ENCODE peak calls at places on chromosomes 11 and 22, in eight cellular contexts. J, Y, P, N, R, W, I and V are unnamed samples.

GRCh38 chr11:70448983-70449567 is 50.7 kb downstream of the CTTN start:
- DNase-seq in J (no peak), Y (no peak), P (no peak), N (no peak), R (no peak), W (no peak), I (no peak), V (no peak)

GRCh38 chr11:65435981-65436411 is 13.4 kb downstream of the NEAT1 start:
- DNase-seq in J (peak), Y (no peak), P (no peak), N (peak), R (no peak), W (no peak), I (no peak), V (no peak)

GRCh38 chr22:31155425-31155824 is 4.6 kb upstream of the RNF185 start:
- DNase-seq in J (no peak), Y (no peak), P (no peak), N (no peak), R (no peak), W (no peak), I (no peak), V (no peak)

GRCh38 chr11:1970956-1971355 is 23.8 kb downstream of the MRPL23 start:
- DNase-seq in J (peak), Y (no peak), P (no peak), N (peak), R (no peak), W (no peak), I (no peak), V (no peak)

GRCh38 chr11:70828498-70829159 is 423.7 kb downstream of the SHANK2 start:
- DNase-seq in J (no peak), Y (no peak), P (no peak), N (peak), R (no peak), W (no peak), I (no peak), V (no peak)

GRCh38 chr11:9344046-9344680 is 29.8 kb upstream of the TMEM41B start:
- DNase-seq in J (no peak), Y (no peak), P (no peak), N (no peak), R (no peak), W (peak), I (no peak), V (no peak)

GRCh38 chr11:11261629-11262028 is 91.4 kb downstream of the CSNK2A3 start:
- DNase-seq in J (no peak), Y (no peak), P (no peak), N (no peak), R (no peak), W (no peak), I (no peak), V (no peak)

GRCh38 chr11:111730031-111730430 is 36.2 kb downstream of the PPP2R1B start:
- DNase-seq in J (no peak), Y (no peak), P (no peak), N (no peak), R (no peak), W (no peak), I (no peak), V (no peak)

GRCh38 chr11:78033040-78033439 is 10.0 kb upstream of the KCTD14 start:
- DNase-seq in J (no peak), Y (no peak), P (no peak), N (no peak), R (no peak), W (no peak), I (no peak), V (no peak)

GRCh38 chr11:64165842-64166635 is at the start of gene MACROD1:
- DNase-seq in J (peak), Y (peak), P (peak), N (peak), R (peak), W (peak), I (peak), V (peak)

GRCh38 chr11:69704508-69705245 is 855 bp upstream of the FGF19 start:
- DNase-seq in J (peak), Y (no peak), P (no peak), N (no peak), R (no peak), W (no peak), I (no peak), V (no peak)

GRCh38 chr11:44018127-44018521 is 29.7 kb upstream of the ACCSL start:
- DNase-seq in J (peak), Y (no peak), P (no peak), N (no peak), R (no peak), W (no peak), I (no peak), V (no peak)

GRCh38 chr22:19824197-19825015 is 30.3 kb downstream of the GNB1L start:
- DNase-seq in J (peak), Y (no peak), P (no peak), N (no peak), R (no peak), W (no peak), I (no peak), V (peak)

GRCh38 chr11:37353192-37353591 is 755.2 kb upstream of the RAG2 start:
- DNase-seq in J (no peak), Y (no peak), P (no peak), N (no peak), R (no peak), W (no peak), I (no peak), V (no peak)

GRCh38 chr11:23143031-23143430 is 282.8 kb upstream of the CCDC179 start:
- DNase-seq in J (no peak), Y (no peak), P (no peak), N (no peak), R (no peak), W (no peak), I (no peak), V (no peak)

GRCh38 chr11:12102588-12103410 is 7.6 kb upstream of the MICAL2 start:
- DNase-seq in J (no peak), Y (no peak), P (no peak), N (no peak), R (no peak), W (no peak), I (no peak), V (no peak)

GRCh38 chr11:46979358-46979757 is 42.8 kb downstream of the CSTPP1 start:
- DNase-seq in J (no peak), Y (no peak), P (no peak), N (no peak), R (no peak), W (no peak), I (no peak), V (no peak)

GRCh38 chr22:19717691-19718254 is 3.5 kb downstream of the SEPTIN5 start:
- DNase-seq in J (peak), Y (peak), P (peak), N (peak), R (no peak), W (peak), I (peak), V (peak)